ENCODE peak calls at places on chromosomes 12 and 14, in eight cellular contexts. V is fibroblast of mammary gland, M is K562, N is neuronal stem cell, W is brain microvascular endothelial cell, T is sigmoid colon, H is aorta, U is Peyer's patch. I is an unnamed sample.

GRCh38 chr12:28383368-28383767 is 193.1 kb downstream of the CCDC91 start:
- DNase-seq in V (no peak), M (no peak), N (no peak), W (no peak), T (no peak), H (no peak), U (no peak), I (no peak)

GRCh38 chr12:3888654-3889053 is 15.5 kb upstream of the PARP11 start:
- DNase-seq in V (no peak), M (no peak), N (no peak), W (no peak), T (no peak), H (no peak), U (no peak), I (no peak)

GRCh38 chr12:55654506-55655224 is 18.0 kb downstream of the OR10P1 start:
- DNase-seq in V (no peak), M (no peak), N (no peak), W (no peak), T (no peak), H (no peak), U (no peak), I (no peak)

GRCh38 chr14:100691395-100692025 is 35.2 kb upstream of the DLK1 start:
- DNase-seq in V (no peak), M (no peak), N (no peak), W (no peak), T (no peak), H (no peak), U (no peak), I (no peak)

GRCh38 chr14:29717906-29718305 is 209.7 kb downstream of the PRKD1 start:
- DNase-seq in V (peak), M (no peak), N (no peak), W (no peak), T (no peak), H (no peak), U (no peak), I (no peak)

GRCh38 chr12:120999191-121000120 is 16.8 kb downstream of the C12orf43 start:
- DNase-seq in V (peak), M (peak), N (no peak), W (no peak), T (no peak), H (no peak), U (no peak), I (no peak)

GRCh38 chr14:72450473-72451044 is 443.3 kb downstream of the DPF3 start:
- DNase-seq in V (no peak), M (no peak), N (no peak), W (no peak), T (no peak), H (no peak), U (no peak), I (no peak)

GRCh38 chr14:61503167-61503801 is 181.9 kb downstream of the PRKCH start:
- DNase-seq in V (no peak), M (no peak), N (no peak), W (no peak), T (no peak), H (no peak), U (peak), I (no peak)

GRCh38 chr14:98913967-98914620 is 357.9 kb downstream of the BCL11B start:
- DNase-seq in V (no peak), M (no peak), N (no peak), W (no peak), T (no peak), H (no peak), U (no peak), I (no peak)

GRCh38 chr12:132866251-132866828 is 21.1 kb downstream of the CHFR start:
- DNase-seq in V (peak), M (no peak), N (no peak), W (peak), T (no peak), H (no peak), U (no peak), I (peak)

GRCh38 chr14:69928111-69928523 is 48.9 kb downstream of the SMOC1 start:
- DNase-seq in V (peak), M (no peak), N (no peak), W (peak), T (no peak), H (no peak), U (no peak), I (no peak)

GRCh38 chr14:69937367-69937777 is 58.2 kb downstream of the SMOC1 start:
- DNase-seq in V (no peak), M (no peak), N (no peak), W (no peak), T (no peak), H (no peak), U (no peak), I (no peak)

GRCh38 chr14:69933623-69934275 is 54.5 kb downstream of the SMOC1 start:
- DNase-seq in V (no peak), M (no peak), N (no peak), W (no peak), T (no peak), H (no peak), U (no peak), I (no peak)

GRCh38 chr14:69932391-69932790 is 53.2 kb downstream of the SMOC1 start:
- DNase-seq in V (no peak), M (no peak), N (peak), W (no peak), T (no peak), H (no peak), U (no peak), I (no peak)

GRCh38 chr14:69931960-69932359 is 52.7 kb downstream of the SMOC1 start:
- DNase-seq in V (no peak), M (no peak), N (no peak), W (no peak), T (no peak), H (no peak), U (no peak), I (no peak)
- H3K4me3 ChIP-seq in V (no peak), M (no peak), N (no peak), W (no peak), T (no peak), H (no peak), U (no peak), I (no peak)

DNA sequence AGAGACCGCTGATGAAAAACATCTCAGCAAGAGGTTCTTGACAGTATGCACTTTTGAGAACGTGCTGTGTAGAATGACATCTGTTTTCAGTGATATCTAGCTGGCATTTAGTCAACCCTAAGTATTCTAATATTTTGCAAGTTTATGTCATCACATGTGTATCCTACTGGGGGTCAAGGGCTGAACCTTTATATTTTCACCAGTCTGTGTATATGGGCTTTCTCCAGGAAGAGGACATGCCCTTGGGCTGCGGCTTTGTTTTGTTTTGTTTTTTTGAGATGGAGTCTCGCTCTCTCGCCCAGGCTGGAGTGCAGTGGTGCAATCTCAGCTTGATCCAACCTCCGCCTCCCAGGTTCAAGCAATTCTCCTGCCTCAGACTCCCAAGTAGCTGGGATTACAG is 22.1 kb upstream of the YARS2 start:
- DNase-seq in V (no peak), M (no peak), N (no peak), W (no peak), T (no peak), H (no peak), U (no peak), I (no peak)
- H3K4me3 ChIP-seq in V (no peak), M (no peak), N (no peak), W (no peak), T (no peak), H (no peak), U (no peak), I (no peak)

GRCh38 chr12:57736743-57737466 is 1.6 kb downstream of the AGAP2 start:
- DNase-seq in V (no peak), M (no peak), N (no peak), W (no peak), T (no peak), H (no peak), U (no peak), I (no peak)

GRCh38 chr12:57738661-57739237 is at the start of gene AGAP2:
- DNase-seq in V (no peak), M (no peak), N (no peak), W (no peak), T (no peak), H (no peak), U (no peak), I (no peak)

GRCh38 chr12:57738142-57738474 is 434 bp downstream of the AGAP2 start:
- DNase-seq in V (no peak), M (no peak), N (no peak), W (no peak), T (no peak), H (no peak), U (no peak), I (no peak)

GRCh38 chr12:57735952-57736742 is 2.4 kb downstream of the AGAP2 start:
- DNase-seq in V (peak), M (peak), N (no peak), W (no peak), T (no peak), H (no peak), U (no peak), I (no peak)

GRCh38 chr12:57737467-57738141 is 938 bp downstream of the AGAP2 start:
- DNase-seq in V (no peak), M (no peak), N (no peak), W (no peak), T (no peak), H (no peak), U (no peak), I (no peak)
- H3K4me3 ChIP-seq in V (peak), M (no peak), N (peak), W (no peak), T (no peak), H (peak), U (peak), I (peak)

DNA sequence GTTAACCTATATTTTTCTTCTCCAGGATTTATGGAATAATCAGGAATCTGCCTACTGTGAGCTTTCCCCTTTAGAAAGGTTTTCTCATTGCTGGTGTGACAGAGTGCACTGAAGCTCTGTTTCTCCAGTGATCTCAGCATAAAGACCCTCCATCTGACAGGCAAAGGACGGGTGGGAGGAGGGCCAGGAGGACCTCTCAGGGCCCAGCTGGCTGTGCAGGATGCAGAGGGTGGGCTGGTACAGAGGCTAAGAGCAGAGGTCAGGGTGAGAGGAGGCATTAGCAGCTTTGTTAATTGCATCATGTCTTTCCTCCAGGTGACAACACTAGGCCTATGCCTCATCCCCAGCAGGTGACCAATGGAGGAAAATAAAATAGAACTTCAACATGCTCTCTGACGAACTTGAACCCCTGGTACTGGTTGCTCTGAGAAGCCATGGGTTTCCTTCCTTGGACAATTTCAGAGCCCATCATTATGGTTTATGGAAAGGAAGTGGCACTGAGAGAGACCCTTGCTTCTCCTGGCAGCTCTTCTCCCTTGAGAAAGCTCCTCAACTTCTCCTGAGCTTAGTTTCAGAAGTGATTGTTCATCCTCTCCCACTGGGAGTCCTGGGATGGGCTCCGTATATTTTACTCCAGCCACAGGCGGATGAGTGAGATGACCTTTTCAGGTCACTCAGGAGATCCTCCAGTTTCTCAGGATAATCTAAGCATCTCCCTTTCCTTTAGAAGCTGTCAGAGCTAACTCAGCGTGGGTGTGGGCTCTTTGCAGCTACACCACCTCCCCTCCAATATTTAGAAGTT is 45.8 kb upstream of the ATP23 start:
- DNase-seq in V (peak), M (no peak), N (no peak), W (no peak), T (no peak), H (no peak), U (no peak), I (no peak)
- H3K4me3 ChIP-seq in V (no peak), M (no peak), N (no peak), W (no peak), T (no peak), H (no peak), U (no peak), I (no peak)

GRCh38 chr14:73489481-73490175 is 1.1 kb upstream of the RIOX1 start:
- DNase-seq in V (no peak), M (no peak), N (no peak), W (no peak), T (no peak), H (no peak), U (no peak), I (no peak)
- H3K4me3 ChIP-seq in V (no peak), M (no peak), N (no peak), W (no peak), T (no peak), H (no peak), U (no peak), I (no peak)

GRCh38 chr12:53975019-53975815 is 463 bp upstream of the HOTAIR start:
- DNase-seq in V (no peak), M (no peak), N (no peak), W (no peak), T (no peak), H (no peak), U (no peak), I (no peak)
- H3K4me3 ChIP-seq in V (peak), M (no peak), N (no peak), W (no peak), T (no peak), H (no peak), U (peak), I (peak)

DNA sequence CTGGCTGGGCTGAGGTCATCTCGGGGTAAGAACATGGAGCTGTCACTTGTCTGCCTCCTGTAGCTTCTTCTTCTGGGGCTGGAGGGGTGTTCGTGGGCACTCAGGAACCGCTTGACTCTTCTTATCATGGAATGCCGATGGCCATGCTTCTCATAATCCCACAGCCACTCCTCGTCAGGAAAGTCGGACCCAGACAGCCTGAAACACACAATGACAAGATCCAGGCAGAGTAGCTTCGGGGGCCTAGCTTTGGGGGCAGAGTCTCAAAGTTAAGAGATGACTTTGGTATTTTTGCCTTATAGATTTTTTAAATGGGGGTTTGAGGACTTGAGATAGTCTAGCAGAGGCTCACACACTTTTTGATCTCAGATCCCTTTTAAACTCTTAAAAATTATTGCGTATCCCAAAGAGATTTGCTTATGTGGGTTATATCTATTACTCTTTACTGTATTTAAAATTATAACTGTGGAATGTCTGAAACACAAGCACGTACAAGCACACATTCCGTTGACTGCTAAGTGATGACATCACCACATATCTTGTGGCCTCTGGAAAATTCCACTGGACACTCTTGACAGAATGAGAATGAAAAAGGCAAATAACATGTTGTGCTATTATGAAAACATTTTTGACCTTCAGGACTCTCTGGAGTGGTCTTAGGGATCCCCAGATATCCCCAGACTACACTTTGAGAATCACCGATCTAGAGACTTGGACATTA is 43.3 kb downstream of the BEST3 start:
- DNase-seq in V (peak), M (no peak), N (no peak), W (peak), T (no peak), H (no peak), U (no peak), I (peak)
- H3K4me3 ChIP-seq in V (no peak), M (no peak), N (no peak), W (no peak), T (no peak), H (no peak), U (no peak), I (no peak)

DNA sequence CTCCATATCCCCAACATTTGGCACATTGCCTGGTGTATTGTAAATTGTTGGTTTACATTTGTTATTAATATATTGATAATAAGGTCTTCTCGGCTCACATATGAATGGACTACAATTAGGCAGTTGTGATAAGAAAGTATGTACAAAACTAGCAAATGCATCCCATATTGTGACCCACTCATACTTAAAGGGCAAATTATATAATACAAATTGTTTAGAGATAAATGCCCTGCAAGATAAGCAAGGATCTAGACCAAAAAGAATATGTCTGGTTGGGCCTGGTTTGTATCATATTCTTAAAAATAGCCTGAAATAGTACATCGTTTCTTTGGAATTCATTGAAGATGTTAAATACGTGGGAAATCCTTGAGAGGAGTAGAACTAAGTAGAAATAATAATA is 151.3 kb downstream of the CNTN1 start:
- DNase-seq in V (no peak), M (no peak), N (no peak), W (no peak), T (no peak), H (no peak), U (no peak), I (no peak)
- H3K4me3 ChIP-seq in V (no peak), M (no peak), N (no peak), W (no peak), T (no peak), H (no peak), U (no peak), I (no peak)

I was measured in AG09309.